ENCODE peak calls at places on chromosomes 5 and 9, in eight cellular contexts. One of them, this sample, is unnamed.

GRCh38 chr9:136587944-136588662 is 42.3 kb upstream of the NOTCH1 start:
- DNase-seq in A673: peak
- DNase-seq in neural progenitor cell: peak
- DNase-seq in ovary: no peak
- DNase-seq in heart right ventricle: peak
- DNase-seq in pancreas: no peak
- DNase-seq in psoas muscle: peak
- DNase-seq in body of pancreas: no peak
- DNase-seq in this sample: peak

GRCh38 chr5:32522429-32523143 is 62.8 kb upstream of the SUB1 start:
- DNase-seq in psoas muscle: peak
- DNase-seq in A673: no peak
- DNase-seq in neural progenitor cell: no peak
- DNase-seq in ovary: no peak
- DNase-seq in body of pancreas: no peak
- DNase-seq in heart right ventricle: no peak
- DNase-seq in pancreas: no peak
- DNase-seq in this sample: peak

GRCh38 chr5:54171645-54172384 is 138.6 kb downstream of the ARL15 start:
- DNase-seq in heart right ventricle: no peak
- DNase-seq in ovary: no peak
- DNase-seq in pancreas: peak
- DNase-seq in neural progenitor cell: no peak
- DNase-seq in psoas muscle: no peak
- DNase-seq in body of pancreas: peak
- DNase-seq in A673: no peak
- DNase-seq in this sample: peak

GRCh38 chr5:56429110-56429561 is 196.0 kb upstream of the ANKRD55 start:
- DNase-seq in pancreas: peak
- DNase-seq in psoas muscle: peak
- DNase-seq in A673: no peak
- DNase-seq in body of pancreas: peak
- DNase-seq in heart right ventricle: peak
- DNase-seq in ovary: no peak
- DNase-seq in neural progenitor cell: no peak
- DNase-seq in this sample: peak

GRCh38 chr9:137593176-137593575 is 2.9 kb upstream of the ZMYND19 start:
- DNase-seq in psoas muscle: no peak
- DNase-seq in A673: no peak
- DNase-seq in body of pancreas: peak
- DNase-seq in neural progenitor cell: no peak
- DNase-seq in pancreas: peak
- DNase-seq in ovary: no peak
- DNase-seq in heart right ventricle: no peak
- DNase-seq in this sample: no peak

GRCh38 chr5:18745988-18746615 is 1111.8 kb downstream of the TAF11L14 start:
- DNase-seq in pancreas: peak
- DNase-seq in A673: no peak
- DNase-seq in psoas muscle: no peak
- DNase-seq in heart right ventricle: no peak
- DNase-seq in body of pancreas: no peak
- DNase-seq in ovary: no peak
- DNase-seq in neural progenitor cell: no peak
- DNase-seq in this sample: no peak

GRCh38 chr5:43643750-43644149 is 40.8 kb downstream of the NNT start:
- DNase-seq in heart right ventricle: no peak
- DNase-seq in neural progenitor cell: no peak
- DNase-seq in psoas muscle: no peak
- DNase-seq in ovary: no peak
- DNase-seq in body of pancreas: no peak
- DNase-seq in pancreas: no peak
- DNase-seq in A673: no peak
- DNase-seq in this sample: no peak

GRCh38 chr5:17089690-17090089 is 127.7 kb upstream of the BASP1 start:
- DNase-seq in body of pancreas: no peak
- DNase-seq in pancreas: no peak
- DNase-seq in heart right ventricle: no peak
- DNase-seq in A673: no peak
- DNase-seq in neural progenitor cell: no peak
- DNase-seq in psoas muscle: no peak
- DNase-seq in ovary: no peak
- DNase-seq in this sample: no peak

GRCh38 chr5:34474573-34475021 is 181.5 kb upstream of the RAI14 start:
- DNase-seq in ovary: no peak
- DNase-seq in neural progenitor cell: peak
- DNase-seq in psoas muscle: no peak
- DNase-seq in A673: peak
- DNase-seq in pancreas: no peak
- DNase-seq in body of pancreas: peak
- DNase-seq in heart right ventricle: no peak
- DNase-seq in this sample: peak

GRCh38 chr9:108039012-108039411 is 549.4 kb upstream of the KLF4 start:
- DNase-seq in heart right ventricle: no peak
- DNase-seq in ovary: no peak
- DNase-seq in neural progenitor cell: no peak
- DNase-seq in pancreas: no peak
- DNase-seq in body of pancreas: no peak
- DNase-seq in A673: no peak
- DNase-seq in psoas muscle: no peak
- DNase-seq in this sample: no peak

GRCh38 chr9:108039491-108039890 is 549.9 kb upstream of the KLF4 start:
- DNase-seq in pancreas: no peak
- DNase-seq in body of pancreas: no peak
- DNase-seq in psoas muscle: no peak
- DNase-seq in neural progenitor cell: no peak
- DNase-seq in ovary: no peak
- DNase-seq in A673: no peak
- DNase-seq in heart right ventricle: no peak
- DNase-seq in this sample: peak

GRCh38 chr9:108040783-108041182 is 551.2 kb upstream of the KLF4 start:
- DNase-seq in heart right ventricle: no peak
- DNase-seq in ovary: no peak
- DNase-seq in psoas muscle: no peak
- DNase-seq in pancreas: no peak
- DNase-seq in body of pancreas: no peak
- DNase-seq in neural progenitor cell: no peak
- DNase-seq in A673: no peak
- DNase-seq in this sample: no peak

GRCh38 chr9:108043585-108043984 is 554.0 kb upstream of the KLF4 start:
- DNase-seq in psoas muscle: no peak
- DNase-seq in ovary: no peak
- DNase-seq in body of pancreas: no peak
- DNase-seq in neural progenitor cell: no peak
- DNase-seq in heart right ventricle: no peak
- DNase-seq in A673: no peak
- DNase-seq in pancreas: no peak
- DNase-seq in this sample: no peak

GRCh38 chr9:108041551-108041950 is 552.0 kb upstream of the KLF4 start:
- DNase-seq in psoas muscle: no peak
- DNase-seq in ovary: no peak
- DNase-seq in pancreas: no peak
- DNase-seq in heart right ventricle: no peak
- DNase-seq in neural progenitor cell: no peak
- DNase-seq in body of pancreas: no peak
- DNase-seq in A673: no peak
- DNase-seq in this sample: no peak
- H3K27ac ChIP-seq in psoas muscle: peak
- H3K27ac ChIP-seq in ovary: no peak
- H3K27ac ChIP-seq in pancreas: no peak
- H3K27ac ChIP-seq in heart right ventricle: no peak
- H3K27ac ChIP-seq in neural progenitor cell: no peak
- H3K27ac ChIP-seq in body of pancreas: no peak
- H3K27ac ChIP-seq in A673: no peak
- H3K27ac ChIP-seq in this sample: no peak

GRCh38 chr5:157113007-157113406 is 4.2 kb upstream of the HAVCR2 start:
- DNase-seq in psoas muscle: no peak
- DNase-seq in neural progenitor cell: no peak
- DNase-seq in A673: no peak
- DNase-seq in heart right ventricle: no peak
- DNase-seq in ovary: no peak
- DNase-seq in pancreas: no peak
- DNase-seq in body of pancreas: no peak
- DNase-seq in this sample: no peak

GRCh38 chr5:157109744-157110143 is 900 bp upstream of the HAVCR2 start:
- DNase-seq in A673: no peak
- DNase-seq in ovary: no peak
- DNase-seq in pancreas: no peak
- DNase-seq in neural progenitor cell: no peak
- DNase-seq in body of pancreas: no peak
- DNase-seq in heart right ventricle: no peak
- DNase-seq in psoas muscle: no peak
- DNase-seq in this sample: peak

GRCh38 chr5:157107508-157107907 is 1.3 kb downstream of the HAVCR2 start:
- DNase-seq in psoas muscle: no peak
- DNase-seq in A673: no peak
- DNase-seq in pancreas: no peak
- DNase-seq in ovary: no peak
- DNase-seq in heart right ventricle: no peak
- DNase-seq in neural progenitor cell: no peak
- DNase-seq in body of pancreas: no peak
- DNase-seq in this sample: no peak

GRCh38 chr5:157106668-157107461 is 2.0 kb downstream of the HAVCR2 start:
- DNase-seq in body of pancreas: no peak
- DNase-seq in psoas muscle: no peak
- DNase-seq in A673: no peak
- DNase-seq in heart right ventricle: peak
- DNase-seq in ovary: no peak
- DNase-seq in pancreas: no peak
- DNase-seq in neural progenitor cell: no peak
- DNase-seq in this sample: no peak

GRCh38 chr5:157108961-157109360 is at the start of gene HAVCR2:
- DNase-seq in ovary: no peak
- DNase-seq in pancreas: peak
- DNase-seq in neural progenitor cell: no peak
- DNase-seq in body of pancreas: peak
- DNase-seq in A673: no peak
- DNase-seq in heart right ventricle: no peak
- DNase-seq in psoas muscle: no peak
- DNase-seq in this sample: no peak
- H3K4me3 ChIP-seq in ovary: no peak
- H3K4me3 ChIP-seq in pancreas: no peak
- H3K4me3 ChIP-seq in neural progenitor cell: no peak
- H3K4me3 ChIP-seq in body of pancreas: no peak
- H3K4me3 ChIP-seq in A673: no peak
- H3K4me3 ChIP-seq in heart right ventricle: no peak
- H3K4me3 ChIP-seq in psoas muscle: peak
- H3K4me3 ChIP-seq in this sample: no peak

GRCh38 chr5:146620663-146621051 is 104.7 kb upstream of the GPR151 start:
- DNase-seq in neural progenitor cell: peak
- DNase-seq in A673: no peak
- DNase-seq in body of pancreas: peak
- DNase-seq in ovary: no peak
- DNase-seq in psoas muscle: no peak
- DNase-seq in heart right ventricle: no peak
- DNase-seq in pancreas: no peak
- DNase-seq in this sample: peak

GRCh38 chr5:146624179-146624578 is 108.2 kb upstream of the GPR151 start:
- DNase-seq in pancreas: no peak
- DNase-seq in psoas muscle: no peak
- DNase-seq in heart right ventricle: no peak
- DNase-seq in body of pancreas: no peak
- DNase-seq in ovary: no peak
- DNase-seq in neural progenitor cell: peak
- DNase-seq in A673: no peak
- DNase-seq in this sample: peak

GRCh38 chr5:146623009-146623408 is 107.0 kb upstream of the GPR151 start:
- DNase-seq in neural progenitor cell: no peak
- DNase-seq in pancreas: no peak
- DNase-seq in psoas muscle: no peak
- DNase-seq in body of pancreas: no peak
- DNase-seq in heart right ventricle: no peak
- DNase-seq in ovary: no peak
- DNase-seq in A673: no peak
- DNase-seq in this sample: no peak

GRCh38 chr5:146623657-146624056 is 107.7 kb upstream of the GPR151 start:
- DNase-seq in heart right ventricle: no peak
- DNase-seq in ovary: no peak
- DNase-seq in body of pancreas: no peak
- DNase-seq in neural progenitor cell: no peak
- DNase-seq in A673: no peak
- DNase-seq in pancreas: no peak
- DNase-seq in psoas muscle: no peak
- DNase-seq in this sample: no peak

DNA sequence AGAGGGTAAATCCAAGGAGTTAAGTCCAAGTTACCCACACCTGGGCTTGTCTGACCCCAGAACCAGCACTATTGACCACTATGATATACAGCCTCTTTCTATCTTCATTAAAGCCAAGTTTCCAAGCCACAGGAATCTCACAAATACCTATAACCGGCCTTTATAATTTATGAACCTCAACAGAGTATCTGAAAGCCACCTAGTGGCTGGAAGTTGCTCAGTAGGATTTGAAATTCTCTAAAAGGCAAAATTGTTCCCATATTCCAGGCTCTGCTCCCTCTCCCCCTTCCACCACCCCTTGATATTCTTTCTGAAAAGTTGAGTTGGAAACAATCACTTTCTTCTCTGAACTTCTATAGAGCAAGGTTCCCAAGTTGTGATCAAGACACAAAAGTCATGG is 106.4 kb upstream of the GPR151 start:
- DNase-seq in A673: no peak
- DNase-seq in pancreas: no peak
- DNase-seq in psoas muscle: no peak
- DNase-seq in neural progenitor cell: no peak
- DNase-seq in ovary: no peak
- DNase-seq in heart right ventricle: no peak
- DNase-seq in body of pancreas: no peak
- DNase-seq in this sample: no peak
- TF ChIP-seq CTCF in A673: peak
- TF ChIP-seq CTCF in pancreas: no peak
- TF ChIP-seq CTCF in psoas muscle: no peak
- TF ChIP-seq CTCF in neural progenitor cell: peak
- TF ChIP-seq CTCF in ovary: no peak
- TF ChIP-seq CTCF in heart right ventricle: no peak
- TF ChIP-seq CTCF in body of pancreas: no peak
- TF ChIP-seq CTCF in this sample: peak

GRCh38 chr5:94240064-94240463 is 378.3 kb downstream of the KIAA0825 start:
- DNase-seq in heart right ventricle: no peak
- DNase-seq in psoas muscle: no peak
- DNase-seq in body of pancreas: no peak
- DNase-seq in pancreas: no peak
- DNase-seq in A673: no peak
- DNase-seq in neural progenitor cell: no peak
- DNase-seq in ovary: no peak
- DNase-seq in this sample: no peak

GRCh38 chr5:94245608-94246007 is 372.8 kb downstream of the KIAA0825 start:
- DNase-seq in A673: no peak
- DNase-seq in body of pancreas: no peak
- DNase-seq in pancreas: no peak
- DNase-seq in heart right ventricle: no peak
- DNase-seq in neural progenitor cell: no peak
- DNase-seq in psoas muscle: no peak
- DNase-seq in ovary: no peak
- DNase-seq in this sample: no peak

GRCh38 chr5:94243612-94244011 is 374.8 kb downstream of the KIAA0825 start:
- DNase-seq in body of pancreas: no peak
- DNase-seq in ovary: no peak
- DNase-seq in neural progenitor cell: no peak
- DNase-seq in pancreas: no peak
- DNase-seq in heart right ventricle: no peak
- DNase-seq in A673: no peak
- DNase-seq in psoas muscle: no peak
- DNase-seq in this sample: no peak

GRCh38 chr5:94241288-94241651 is 377.1 kb downstream of the KIAA0825 start:
- DNase-seq in pancreas: no peak
- DNase-seq in heart right ventricle: no peak
- DNase-seq in neural progenitor cell: no peak
- DNase-seq in psoas muscle: no peak
- DNase-seq in ovary: no peak
- DNase-seq in A673: no peak
- DNase-seq in body of pancreas: no peak
- DNase-seq in this sample: no peak

GRCh38 chr5:94240616-94241287 is 377.7 kb downstream of the KIAA0825 start:
- DNase-seq in heart right ventricle: no peak
- DNase-seq in ovary: no peak
- DNase-seq in body of pancreas: peak
- DNase-seq in psoas muscle: peak
- DNase-seq in neural progenitor cell: no peak
- DNase-seq in A673: no peak
- DNase-seq in pancreas: no peak
- DNase-seq in this sample: peak
- H3K27ac ChIP-seq in heart right ventricle: no peak
- H3K27ac ChIP-seq in ovary: no peak
- H3K27ac ChIP-seq in body of pancreas: no peak
- H3K27ac ChIP-seq in psoas muscle: no peak
- H3K27ac ChIP-seq in neural progenitor cell: no peak
- H3K27ac ChIP-seq in A673: no peak
- H3K27ac ChIP-seq in pancreas: no peak
- H3K27ac ChIP-seq in this sample: no peak